ENCODE peak calls at places on chromosomes 7 and 10, in five cellular contexts. One of them, this sample, is unnamed.
A peak's percentile ranks its signal among the peaks of the same experiment; 100 is the strongest.

GRCh38 chr10:7410306-7410799 is 481 bp downstream of the SFMBT2 start:
- DNase-seq in cardiac muscle cell: peak; percentile 67
- DNase-seq in ovary: peak; percentile 36
- DNase-seq in keratinocyte: no peak
- DNase-seq in fibroblast of lung: peak; percentile 24
- DNase-seq in this sample: no peak

GRCh38 chr10:7475046-7475860 is 64.4 kb upstream of the SFMBT2 start:
- DNase-seq in keratinocyte: no peak
- DNase-seq in fibroblast of lung: peak; percentile 8
- DNase-seq in cardiac muscle cell: no peak
- DNase-seq in ovary: peak; percentile 62
- DNase-seq in this sample: no peak

GRCh38 chr7:1623810-1624209 is 46.3 kb upstream of the ELFN1 start:
- DNase-seq in ovary: no peak
- DNase-seq in keratinocyte: no peak
- DNase-seq in cardiac muscle cell: no peak
- DNase-seq in fibroblast of lung: no peak
- DNase-seq in this sample: no peak

GRCh38 chr7:710161-710560 is 16.3 kb upstream of the DNAAF5 start:
- DNase-seq in ovary: peak; percentile 9
- DNase-seq in cardiac muscle cell: no peak
- DNase-seq in keratinocyte: no peak
- DNase-seq in fibroblast of lung: no peak
- DNase-seq in this sample: no peak

GRCh38 chr7:73941836-73942551 is 81.0 kb downstream of the TMEM270 start:
- DNase-seq in keratinocyte: no peak
- DNase-seq in ovary: no peak
- DNase-seq in cardiac muscle cell: no peak
- DNase-seq in fibroblast of lung: peak; percentile 85
- DNase-seq in this sample: peak; percentile 10

GRCh38 chr7:7099584-7100014 is 82.7 kb upstream of the C1GALT1 start:
- DNase-seq in fibroblast of lung: peak; percentile 93
- DNase-seq in keratinocyte: peak; percentile 88
- DNase-seq in ovary: peak; percentile 75
- DNase-seq in cardiac muscle cell: peak; percentile 90
- DNase-seq in this sample: peak; percentile 86

GRCh38 chr7:135965602-135966001 is 11.6 kb downstream of the MTPN start:
- DNase-seq in fibroblast of lung: no peak
- DNase-seq in cardiac muscle cell: no peak
- DNase-seq in keratinocyte: no peak
- DNase-seq in ovary: no peak
- DNase-seq in this sample: no peak

GRCh38 chr7:108193593-108194498 is 63.7 kb upstream of the LAMB4 start:
- DNase-seq in cardiac muscle cell: no peak
- DNase-seq in ovary: no peak
- DNase-seq in fibroblast of lung: no peak
- DNase-seq in keratinocyte: no peak
- DNase-seq in this sample: no peak

GRCh38 chr7:32587431-32587948 is 92.2 kb downstream of the AVL9 start:
- DNase-seq in ovary: peak; percentile 36
- DNase-seq in fibroblast of lung: peak; percentile 87
- DNase-seq in cardiac muscle cell: peak; percentile 23
- DNase-seq in keratinocyte: no peak
- DNase-seq in this sample: no peak

GRCh38 chr7:33753881-33754525 is 151.3 kb upstream of the BMPER start:
- DNase-seq in fibroblast of lung: no peak
- DNase-seq in ovary: no peak
- DNase-seq in cardiac muscle cell: no peak
- DNase-seq in keratinocyte: no peak
- DNase-seq in this sample: no peak

GRCh38 chr7:56003749-56004148 is 39.4 kb downstream of the NIPSNAP2 start:
- DNase-seq in fibroblast of lung: no peak
- DNase-seq in cardiac muscle cell: no peak
- DNase-seq in ovary: no peak
- DNase-seq in keratinocyte: no peak
- DNase-seq in this sample: no peak

GRCh38 chr10:58588673-58589265 is 76.1 kb downstream of the BICC1 start:
- DNase-seq in ovary: no peak
- DNase-seq in fibroblast of lung: no peak
- DNase-seq in keratinocyte: no peak
- DNase-seq in cardiac muscle cell: peak; percentile 18
- DNase-seq in this sample: no peak

GRCh38 chr10:132606536-132607316 is 69.1 kb downstream of the INPP5A start:
- DNase-seq in cardiac muscle cell: peak; percentile 77
- DNase-seq in fibroblast of lung: peak; percentile 57
- DNase-seq in keratinocyte: no peak
- DNase-seq in ovary: peak; percentile 76
- DNase-seq in this sample: no peak

GRCh38 chr7:69173341-69173740 is 424.9 kb upstream of the AUTS2 start:
- DNase-seq in ovary: no peak
- DNase-seq in fibroblast of lung: no peak
- DNase-seq in keratinocyte: no peak
- DNase-seq in cardiac muscle cell: no peak
- DNase-seq in this sample: no peak

GRCh38 chr10:80590585-80591125 is 53.0 kb downstream of the SH2D4B start:
- DNase-seq in cardiac muscle cell: no peak
- DNase-seq in keratinocyte: peak; percentile 40
- DNase-seq in ovary: no peak
- DNase-seq in fibroblast of lung: no peak
- DNase-seq in this sample: no peak

GRCh38 chr10:75195035-75195763 is 15.4 kb upstream of the VDAC2 start:
- DNase-seq in fibroblast of lung: peak; percentile 91
- DNase-seq in cardiac muscle cell: no peak
- DNase-seq in keratinocyte: no peak
- DNase-seq in ovary: no peak
- DNase-seq in this sample: no peak

GRCh38 chr10:113524120-113524519 is 28.7 kb upstream of the HABP2 start:
- DNase-seq in fibroblast of lung: no peak
- DNase-seq in cardiac muscle cell: no peak
- DNase-seq in ovary: no peak
- DNase-seq in keratinocyte: no peak
- DNase-seq in this sample: no peak

GRCh38 chr7:157615101-157615817 is 278.5 kb downstream of the DNAJB6 start:
- DNase-seq in cardiac muscle cell: no peak
- DNase-seq in fibroblast of lung: peak; percentile 84
- DNase-seq in keratinocyte: no peak
- DNase-seq in ovary: peak; percentile 77
- DNase-seq in this sample: no peak

GRCh38 chr10:131312261-131312801 is 810 bp upstream of the TCERG1L start:
- DNase-seq in fibroblast of lung: no peak
- DNase-seq in cardiac muscle cell: peak; percentile 78
- DNase-seq in ovary: peak; percentile 50
- DNase-seq in keratinocyte: no peak
- DNase-seq in this sample: peak; percentile 4

GRCh38 chr10:17062493-17063487 is 66.8 kb downstream of the CUBN start:
- DNase-seq in fibroblast of lung: peak; percentile 94
- DNase-seq in keratinocyte: peak; percentile 53
- DNase-seq in ovary: peak; percentile 46
- DNase-seq in cardiac muscle cell: no peak
- DNase-seq in this sample: peak; percentile 96

GRCh38 chr7:66700633-66701131 is 39.9 kb upstream of the RABGEF1 start:
- DNase-seq in keratinocyte: no peak
- DNase-seq in ovary: no peak
- DNase-seq in fibroblast of lung: no peak
- DNase-seq in cardiac muscle cell: no peak
- DNase-seq in this sample: no peak

GRCh38 chr7:114589436-114589835 is 174.8 kb downstream of the FOXP2 start:
- DNase-seq in cardiac muscle cell: no peak
- DNase-seq in keratinocyte: no peak
- DNase-seq in fibroblast of lung: no peak
- DNase-seq in ovary: no peak
- DNase-seq in this sample: no peak

GRCh38 chr10:87618470-87619423 is 40.9 kb upstream of the PAPSS2 start:
- DNase-seq in cardiac muscle cell: no peak
- DNase-seq in keratinocyte: no peak
- DNase-seq in ovary: no peak
- DNase-seq in fibroblast of lung: no peak
- DNase-seq in this sample: peak; percentile 38

GRCh38 chr7:69374036-69374420 is 224.2 kb upstream of the AUTS2 start:
- DNase-seq in ovary: no peak
- DNase-seq in fibroblast of lung: peak; percentile 62
- DNase-seq in keratinocyte: no peak
- DNase-seq in cardiac muscle cell: no peak
- DNase-seq in this sample: no peak

GRCh38 chr7:40916811-40917210 is 782.0 kb downstream of the SUGCT start:
- DNase-seq in fibroblast of lung: peak; percentile 29
- DNase-seq in cardiac muscle cell: no peak
- DNase-seq in ovary: no peak
- DNase-seq in keratinocyte: no peak
- DNase-seq in this sample: no peak

GRCh38 chr10:125605167-125605566 is 77.8 kb downstream of the TEX36 start:
- DNase-seq in cardiac muscle cell: no peak
- DNase-seq in ovary: no peak
- DNase-seq in fibroblast of lung: peak; percentile 54
- DNase-seq in keratinocyte: no peak
- DNase-seq in this sample: no peak

GRCh38 chr10:99843310-99843709 is 60.9 kb downstream of the ABCC2 start:
- DNase-seq in fibroblast of lung: peak; percentile 43
- DNase-seq in cardiac muscle cell: no peak
- DNase-seq in ovary: no peak
- DNase-seq in keratinocyte: no peak
- DNase-seq in this sample: no peak

GRCh38 chr10:96587255-96588059 is 645 bp upstream of the TM9SF3 start:
- DNase-seq in cardiac muscle cell: no peak
- DNase-seq in ovary: peak; percentile 80
- DNase-seq in keratinocyte: no peak
- DNase-seq in fibroblast of lung: peak; percentile 86
- DNase-seq in this sample: no peak

GRCh38 chr7:127770870-127771269 is 118.9 kb downstream of the SND1 start:
- DNase-seq in keratinocyte: no peak
- DNase-seq in ovary: no peak
- DNase-seq in cardiac muscle cell: no peak
- DNase-seq in fibroblast of lung: peak; percentile 86
- DNase-seq in this sample: no peak

GRCh38 chr7:5266148-5267028 is 16.4 kb upstream of the SLC29A4 start:
- DNase-seq in fibroblast of lung: no peak
- DNase-seq in keratinocyte: no peak
- DNase-seq in ovary: no peak
- DNase-seq in cardiac muscle cell: no peak
- DNase-seq in this sample: no peak

GRCh38 chr7:51428226-51428887 is 111.7 kb upstream of the COBL start:
- DNase-seq in keratinocyte: no peak
- DNase-seq in cardiac muscle cell: no peak
- DNase-seq in ovary: no peak
- DNase-seq in fibroblast of lung: no peak
- DNase-seq in this sample: no peak

DNA sequence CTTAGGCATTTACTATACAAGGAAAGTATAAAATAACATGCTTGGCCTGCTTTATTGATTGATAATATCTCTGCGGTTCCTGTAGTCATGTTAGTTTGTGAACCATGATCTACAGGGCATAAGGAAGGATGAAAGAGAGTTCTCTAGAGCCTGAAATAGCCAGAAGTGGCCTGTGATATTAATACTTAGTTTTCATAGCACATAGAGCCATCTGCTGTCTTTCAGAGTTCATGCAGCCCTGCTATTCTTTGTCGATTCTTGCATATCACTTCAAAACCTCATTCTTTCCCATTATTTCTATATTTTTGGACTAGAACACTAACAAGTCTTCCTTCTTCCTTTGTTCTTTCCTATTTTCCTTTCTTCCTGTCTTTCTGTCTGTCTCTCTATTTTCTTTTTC is 26.4 kb upstream of the PRKG1 start:
- DNase-seq in cardiac muscle cell: no peak
- DNase-seq in fibroblast of lung: no peak
- DNase-seq in keratinocyte: no peak
- DNase-seq in ovary: no peak
- DNase-seq in this sample: no peak
- TF ChIP-seq CTCF in cardiac muscle cell: peak; percentile 18
- TF ChIP-seq CTCF in fibroblast of lung: peak; percentile 12
- TF ChIP-seq CTCF in keratinocyte: no peak
- TF ChIP-seq CTCF in ovary: no peak
- TF ChIP-seq CTCF in this sample: no peak

GRCh38 chr7:92641921-92642511 is 51.8 kb upstream of the FAM133B start:
- DNase-seq in cardiac muscle cell: no peak
- DNase-seq in keratinocyte: no peak
- DNase-seq in fibroblast of lung: peak; percentile 90
- DNase-seq in ovary: no peak
- DNase-seq in this sample: peak; percentile 84
- H3K4me3 ChIP-seq in cardiac muscle cell: no peak overlapping the region
- H3K4me3 ChIP-seq in keratinocyte: no peak overlapping the region
- H3K4me3 ChIP-seq in fibroblast of lung: no peak overlapping the region
- H3K4me3 ChIP-seq in ovary: no peak overlapping the region
- H3K4me3 ChIP-seq in this sample: no peak overlapping the region

GRCh38 chr10:124008187-124008970 is 85.0 kb downstream of the CHST15 start:
- DNase-seq in ovary: no peak
- DNase-seq in keratinocyte: no peak
- DNase-seq in cardiac muscle cell: no peak
- DNase-seq in fibroblast of lung: no peak
- DNase-seq in this sample: no peak
- H3K36me3 ChIP-seq in ovary: no peaks in the 10 kb centered on the region
- H3K36me3 ChIP-seq in keratinocyte: peaks cover 29% of the 10 kb centered on the region
- H3K36me3 ChIP-seq in cardiac muscle cell: no peaks in the 10 kb centered on the region
- H3K36me3 ChIP-seq in fibroblast of lung: no peaks in the 10 kb centered on the region
- H3K36me3 ChIP-seq in this sample: peaks cover 2% of the 10 kb centered on the region

GRCh38 chr10:12349628-12350166 is 350 bp downstream of the CAMK1D start:
- DNase-seq in keratinocyte: no peak
- DNase-seq in ovary: no peak
- DNase-seq in cardiac muscle cell: no peak
- DNase-seq in fibroblast of lung: no peak
- DNase-seq in this sample: no peak

GRCh38 chr10:12350167-12350872 is 973 bp downstream of the CAMK1D start:
- DNase-seq in ovary: peak; percentile 31
- DNase-seq in cardiac muscle cell: peak; percentile 46
- DNase-seq in fibroblast of lung: peak; percentile 55
- DNase-seq in keratinocyte: no peak
- DNase-seq in this sample: no peak

GRCh38 chr10:12348341-12348869 is 942 bp upstream of the CAMK1D start:
- DNase-seq in cardiac muscle cell: no peak
- DNase-seq in fibroblast of lung: no peak
- DNase-seq in ovary: no peak
- DNase-seq in keratinocyte: no peak
- DNase-seq in this sample: no peak

GRCh38 chr10:12350925-12351324 is 1.6 kb downstream of the CAMK1D start:
- DNase-seq in fibroblast of lung: no peak
- DNase-seq in cardiac muscle cell: no peak
- DNase-seq in ovary: no peak
- DNase-seq in keratinocyte: no peak
- DNase-seq in this sample: no peak

DNA sequence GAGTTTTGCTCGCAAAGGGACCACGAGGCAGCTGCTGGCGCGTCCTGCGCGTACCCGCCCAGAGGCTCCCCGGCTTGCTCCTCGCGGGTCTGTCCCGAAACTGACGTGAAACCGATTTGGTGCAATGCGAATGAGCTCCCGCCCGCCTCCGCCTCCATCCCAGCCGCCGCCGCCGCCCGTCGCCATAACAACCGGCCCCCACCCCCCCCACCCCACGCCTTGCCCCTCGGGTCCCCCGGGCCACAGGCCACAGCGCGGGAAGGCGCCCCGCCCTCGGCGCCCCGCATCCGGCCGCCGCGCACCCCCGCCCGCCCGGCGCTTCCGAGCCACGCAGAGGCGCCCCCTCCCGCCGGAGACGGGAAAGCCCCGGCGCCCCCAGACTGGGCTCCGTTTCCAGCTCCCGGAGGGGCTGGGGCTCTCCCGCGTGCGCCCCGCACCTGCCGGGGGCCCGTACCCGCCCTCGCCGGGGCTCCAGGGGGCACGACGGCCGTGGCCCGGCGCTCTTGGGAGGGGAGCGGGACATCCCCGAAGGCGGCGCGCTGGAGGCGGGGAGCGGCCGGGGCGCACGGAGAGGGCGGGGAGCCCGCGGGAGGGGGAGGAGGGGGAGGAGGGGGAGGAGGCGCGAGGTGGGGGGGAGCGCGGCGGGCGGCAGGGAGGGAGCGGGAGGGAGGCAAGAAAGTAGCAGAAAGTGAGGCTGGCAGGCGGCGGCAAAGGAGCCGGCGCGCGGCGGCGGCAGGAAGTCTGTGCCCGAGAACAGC is at the start of gene CAMK1D:
- DNase-seq in keratinocyte: no peak
- DNase-seq in ovary: peak; percentile 80
- DNase-seq in cardiac muscle cell: peak; percentile 74
- DNase-seq in fibroblast of lung: peak; percentile 80
- DNase-seq in this sample: no peak
- TF ChIP-seq CTCF in keratinocyte: peak; percentile 19
- TF ChIP-seq CTCF in ovary: no peak
- TF ChIP-seq CTCF in cardiac muscle cell: no peak
- TF ChIP-seq CTCF in fibroblast of lung: peak; percentile 30
- TF ChIP-seq CTCF in this sample: no peak

This sample was measured in kidney epithelial cell.